ENCODE peak calls at places on chromosomes 1 and 21, in eight cellular contexts. O is cardiac muscle cell, T is colonic mucosa, Z is HFFc6, G is fibroblast of mammary gland, N is body of pancreas, B is AG09319, Y is thoracic aorta. K is an unnamed sample.

GRCh38 chr1:65717815-65718454 is 74.8 kb upstream of the PDE4B start:
- DNase-seq in G (peak), Y (no peak), T (peak), Z (peak), O (no peak), B (peak), N (no peak), K (peak)

GRCh38 chr1:177256153-177256814 is 85.5 kb downstream of the BRINP2 start:
- DNase-seq in G (peak), O (peak), Y (no peak), N (peak), B (peak), T (peak), Z (peak), K (peak)

GRCh38 chr1:227895828-227896685 is 51.7 kb downstream of the WNT9A start:
- DNase-seq in G (no peak), Z (no peak), O (peak), Y (no peak), B (no peak), T (no peak), N (peak), K (peak)

GRCh38 chr1:27058976-27059688 is 46.5 kb upstream of the TENT5B start:
- DNase-seq in G (no peak), N (no peak), Y (no peak), T (no peak), O (no peak), B (no peak), Z (no peak), K (no peak)

GRCh38 chr1:19577001-19577400 is 67.1 kb upstream of the NBL1 start:
- DNase-seq in G (peak), T (no peak), B (no peak), O (no peak), Z (no peak), N (no peak), Y (no peak), K (no peak)

GRCh38 chr1:19903621-19904020 is 19.8 kb downstream of the PLA2G2E start:
- DNase-seq in G (no peak), Y (no peak), N (no peak), Z (no peak), O (no peak), B (no peak), T (no peak), K (no peak)

GRCh38 chr1:110210604-110211502 is 739 bp downstream of the KCNC4 start:
- DNase-seq in Y (no peak), G (no peak), Z (no peak), N (peak), T (peak), O (peak), B (no peak), K (peak)

GRCh38 chr1:109768700-109769325 is 5.1 kb upstream of the EPS8L3 start:
- DNase-seq in B (no peak), G (no peak), T (no peak), N (peak), O (no peak), Z (no peak), Y (no peak), K (no peak)

GRCh38 chr21:16976132-16976666 is 536.6 kb upstream of the CXADR start:
- DNase-seq in Z (no peak), G (peak), B (no peak), Y (no peak), T (no peak), O (no peak), N (no peak), K (no peak)

GRCh38 chr1:153921803-153922075 is 1.0 kb downstream of the GATAD2B start:
- DNase-seq in O (peak), N (no peak), G (no peak), Z (no peak), Y (no peak), B (no peak), T (peak), K (no peak)

GRCh38 chr1:53071167-53071865 is 9.3 kb downstream of the PODN start:
- DNase-seq in B (no peak), G (no peak), N (peak), O (no peak), Z (no peak), Y (no peak), T (no peak), K (no peak)

GRCh38 chr1:153629971-153630370 is 1.7 kb downstream of the S100A1 start:
- DNase-seq in Z (no peak), G (no peak), T (no peak), N (no peak), O (no peak), Y (no peak), B (no peak), K (no peak)

GRCh38 chr1:226675720-226676357 is 63.2 kb downstream of the ITPKB start:
- DNase-seq in B (no peak), Z (no peak), O (no peak), T (no peak), G (no peak), N (no peak), Y (no peak), K (no peak)

GRCh38 chr1:14725641-14726213 is 127.2 kb downstream of the KAZN start:
- DNase-seq in G (no peak), N (no peak), O (no peak), T (no peak), Y (no peak), Z (no peak), B (no peak), K (no peak)

GRCh38 chr1:44029911-44030605 is 1.2 kb downstream of the SLC6A9 start:
- DNase-seq in Y (peak), O (peak), B (peak), N (peak), Z (peak), G (peak), T (peak), K (peak)

GRCh38 chr1:109760581-109761226 is 3.0 kb downstream of the EPS8L3 start:
- DNase-seq in O (no peak), B (no peak), Y (no peak), Z (no peak), G (no peak), T (peak), N (peak), K (no peak)

GRCh38 chr1:37795340-37796110 is 1.9 kb downstream of the MANEAL start:
- DNase-seq in O (peak), Z (no peak), T (peak), Y (no peak), B (no peak), N (peak), G (peak), K (peak)

GRCh38 chr1:159938221-159938852 is 7.1 kb downstream of the IGSF9 start:
- DNase-seq in N (no peak), T (no peak), Y (no peak), O (no peak), G (no peak), B (no peak), Z (peak), K (no peak)

GRCh38 chr1:231814031-231814430 is 187.4 kb downstream of the DISC1 start:
- DNase-seq in N (no peak), B (no peak), G (no peak), T (no peak), Z (no peak), Y (no peak), O (no peak), K (no peak)

GRCh38 chr1:152348447-152348846 is 11.4 kb downstream of the FLG2 start:
- DNase-seq in T (no peak), B (no peak), Y (no peak), G (peak), Z (no peak), N (no peak), O (no peak), K (no peak)

GRCh38 chr1:26159113-26160039 is 497 bp downstream of the FAM110D start:
- DNase-seq in O (peak), Z (no peak), B (no peak), N (no peak), T (no peak), Y (no peak), G (no peak), K (no peak)

GRCh38 chr1:24999906-25000305 is 69.8 kb upstream of the RUNX3 start:
- DNase-seq in Z (no peak), G (no peak), O (no peak), Y (no peak), B (no peak), N (no peak), T (no peak), K (no peak)

GRCh38 chr21:42991992-42992740 is 17.8 kb downstream of the PKNOX1 start:
- DNase-seq in N (peak), Y (no peak), O (peak), G (peak), Z (peak), B (no peak), T (peak), K (no peak)

GRCh38 chr21:10425856-10426255 is 95.5 kb upstream of the TPTE start:
- DNase-seq in N (no peak), O (no peak), T (no peak), G (no peak), Z (no peak), Y (no peak), B (no peak), K (no peak)

GRCh38 chr1:240508950-240509349 is 103.0 kb downstream of the GREM2 start:
- DNase-seq in Z (peak), N (no peak), B (peak), G (peak), T (no peak), O (no peak), Y (no peak), K (no peak)

GRCh38 chr1:170097449-170097948 is 23.0 kb upstream of the KIFAP3 start:
- DNase-seq in Z (no peak), T (peak), Y (no peak), B (no peak), G (no peak), N (no peak), O (no peak), K (no peak)

GRCh38 chr1:14637233-14637632 is 38.7 kb downstream of the KAZN start:
- DNase-seq in B (no peak), Y (no peak), O (no peak), N (no peak), Z (no peak), G (no peak), T (no peak), K (no peak)

GRCh38 chr1:207997486-207998268 is 86.8 kb upstream of the CD34 start:
- DNase-seq in Y (peak), G (peak), N (peak), T (peak), B (no peak), Z (peak), O (peak), K (peak)

GRCh38 chr1:247407180-247407616 is 8.8 kb upstream of the NLRP3 start:
- DNase-seq in N (peak), G (no peak), T (no peak), B (no peak), Z (no peak), O (no peak), Y (no peak), K (no peak)

GRCh38 chr1:93816970-93817738 is 61.9 kb downstream of the DNTTIP2 start:
- DNase-seq in O (no peak), B (no peak), Y (no peak), N (no peak), T (no peak), Z (no peak), G (peak), K (no peak)

GRCh38 chr1:179079113-179079761 is 2.6 kb upstream of the TOR3A start:
- DNase-seq in O (peak), B (peak), Y (no peak), G (peak), Z (peak), N (peak), T (peak), K (peak)

DNA sequence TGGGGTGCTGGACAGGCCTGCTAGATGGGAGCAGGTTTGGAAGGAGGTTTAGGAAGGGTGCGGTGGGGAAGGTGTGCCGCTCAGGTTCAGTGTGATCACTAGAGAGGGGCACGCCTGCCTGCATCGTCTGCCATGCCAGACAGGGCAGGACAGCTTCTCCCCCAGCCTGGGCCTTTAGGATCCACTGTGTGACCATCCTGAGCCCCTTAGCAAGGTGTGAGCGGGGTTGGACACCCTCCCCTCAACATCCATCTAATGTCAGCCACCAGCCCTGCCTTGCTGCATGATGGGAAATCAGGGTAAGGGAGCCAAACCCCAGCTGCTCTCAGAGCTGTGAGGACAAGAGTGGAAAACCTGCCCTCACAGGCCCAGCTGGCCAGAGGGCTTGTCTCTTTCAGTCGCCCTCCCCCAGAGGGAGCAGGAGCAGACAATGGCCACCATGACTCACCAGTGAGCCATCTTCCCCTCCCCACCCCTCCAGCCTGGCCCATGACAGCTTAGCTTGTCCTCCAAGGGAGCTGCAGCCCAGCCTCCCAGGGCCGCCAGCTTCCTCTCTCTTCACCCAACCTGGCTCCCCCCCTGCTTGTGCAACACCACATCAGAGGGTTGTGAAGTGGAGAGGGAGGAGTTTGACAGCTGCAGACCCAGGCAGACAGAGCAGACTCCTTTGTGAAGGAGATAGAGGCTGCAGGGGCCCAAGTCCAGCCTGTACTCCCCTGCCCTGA is 37.0 kb downstream of the NUAK2 start:
- DNase-seq in T (peak), B (peak), Z (peak), N (peak), O (peak), G (peak), Y (peak), K (peak)
- TF ChIP-seq CTCF in T (no peak), B (peak), Z (peak), N (no peak), O (peak), G (peak), Y (no peak), K (no peak)

GRCh38 chr1:210260087-210260486 is 27.5 kb downstream of the SERTAD4 start:
- DNase-seq in Y (no peak), O (no peak), N (no peak), B (no peak), G (peak), T (no peak), Z (no peak), K (no peak)

GRCh38 chr1:210262897-210263272 is 30.3 kb downstream of the SERTAD4 start:
- DNase-seq in Y (no peak), N (no peak), T (no peak), G (peak), B (peak), Z (peak), O (no peak), K (no peak)

GRCh38 chr1:210263963-210264362 is 31.4 kb downstream of the SERTAD4 start:
- DNase-seq in B (no peak), N (no peak), G (no peak), Z (no peak), T (no peak), O (no peak), Y (no peak), K (no peak)

GRCh38 chr1:210262167-210262896 is 29.7 kb downstream of the SERTAD4 start:
- DNase-seq in Y (peak), B (peak), G (peak), O (no peak), N (no peak), T (no peak), Z (peak), K (peak)

DNA sequence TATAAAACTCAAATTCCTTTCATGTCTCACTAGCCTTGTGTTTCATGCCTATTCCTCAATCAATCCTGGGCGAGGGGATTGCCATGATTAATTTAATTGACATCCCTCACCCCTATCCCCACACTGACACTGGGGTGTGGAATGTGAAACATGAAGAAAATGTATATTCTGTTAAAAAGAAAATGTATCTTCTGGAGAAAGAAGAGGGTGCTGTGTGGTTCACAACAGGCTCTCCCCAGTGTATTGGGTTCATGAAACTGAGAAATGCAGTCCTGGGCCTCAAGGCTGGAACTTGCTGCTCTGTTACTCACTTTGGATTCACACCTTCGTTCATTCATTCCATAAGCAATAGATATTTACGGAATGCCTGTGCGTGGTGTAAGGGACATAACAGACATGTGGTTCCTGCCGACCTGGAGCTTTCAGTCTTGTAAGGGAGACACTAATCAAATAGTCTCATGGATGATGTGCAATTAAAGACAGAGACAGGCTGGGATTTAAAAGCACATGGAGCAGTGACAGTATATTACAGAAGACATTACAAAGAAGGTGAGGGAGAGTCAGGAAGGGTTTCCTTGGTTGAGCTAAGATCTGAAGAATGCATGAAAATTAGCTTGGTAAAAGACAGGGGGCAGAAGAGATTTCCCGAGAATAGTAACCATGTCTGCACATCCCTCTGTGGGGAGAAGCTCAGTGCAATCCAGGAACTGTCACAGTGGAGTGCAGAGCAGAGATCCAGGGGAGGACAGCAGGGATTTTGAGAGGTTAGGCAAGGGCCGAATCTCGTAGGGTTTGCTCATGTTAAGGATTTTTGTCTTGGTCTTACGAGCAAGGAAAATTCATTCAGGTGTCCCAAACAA is 32.2 kb downstream of the SERTAD4 start:
- DNase-seq in O (peak), G (no peak), N (no peak), B (no peak), Z (peak), Y (no peak), T (no peak), K (no peak)
- TF ChIP-seq CTCF in O (peak), G (peak), N (no peak), B (peak), Z (peak), Y (no peak), T (no peak), K (no peak)

GRCh38 chr21:33480481-33481103 is 818 bp upstream of the TMEM50B start:
- DNase-seq in N (no peak), Y (no peak), Z (no peak), T (no peak), B (no peak), O (no peak), G (no peak), K (no peak)

GRCh38 chr21:33477066-33477465 is 2.7 kb downstream of the TMEM50B start:
- DNase-seq in O (no peak), N (no peak), Z (no peak), Y (no peak), G (no peak), B (no peak), T (no peak), K (no peak)

GRCh38 chr21:33478182-33478581 is 1.6 kb downstream of the TMEM50B start:
- DNase-seq in Z (no peak), B (no peak), O (no peak), G (no peak), T (no peak), Y (no peak), N (no peak), K (no peak)

GRCh38 chr21:33479679-33480480 is at the start of gene TMEM50B:
- DNase-seq in N (peak), T (peak), O (peak), Z (peak), Y (peak), B (peak), G (peak), K (peak)

DNA sequence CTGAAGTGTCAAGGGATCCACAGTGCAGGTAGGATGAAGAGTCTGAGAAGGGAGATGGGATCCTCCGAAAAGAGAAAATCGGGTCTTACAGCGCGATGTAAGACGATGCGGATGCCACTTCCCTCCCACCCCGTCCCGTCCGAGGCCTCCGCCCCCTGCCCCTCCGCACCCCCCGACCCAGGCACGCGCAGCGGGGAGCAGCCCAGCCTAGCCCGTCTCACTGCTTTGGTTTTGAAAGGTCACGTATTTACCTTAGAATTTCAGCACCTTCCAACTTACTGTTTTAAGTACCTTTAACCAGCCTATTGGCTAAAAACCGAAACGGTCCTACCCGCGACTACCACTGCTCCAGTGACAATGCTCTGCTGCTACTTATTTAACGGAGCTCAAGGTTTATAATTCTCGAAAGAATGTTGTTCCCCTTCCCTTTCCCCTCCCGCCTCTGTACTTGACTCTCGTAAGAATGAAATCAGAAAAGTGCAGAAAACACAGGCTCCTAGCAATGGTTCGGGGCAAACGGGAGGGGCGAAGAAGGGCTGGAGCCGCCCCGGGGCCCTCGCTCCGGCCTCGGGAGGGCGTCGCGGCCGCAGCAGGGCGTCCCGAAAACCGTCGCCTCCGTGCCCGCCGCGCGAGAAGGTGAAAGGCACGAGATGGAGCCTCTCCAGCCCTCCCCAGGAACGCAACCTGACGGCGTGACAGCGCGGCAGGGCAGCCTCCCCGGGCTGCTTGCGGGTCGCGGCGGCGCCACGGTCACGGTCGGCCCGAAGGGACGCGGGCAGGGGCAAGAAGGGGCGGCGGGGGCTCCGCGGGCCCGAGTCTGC is 706 bp downstream of the TMEM50B start:
- DNase-seq in O (peak), N (peak), Y (no peak), G (peak), Z (peak), B (no peak), T (peak), K (peak)
- TF ChIP-seq CTCF in O (peak), N (no peak), Y (peak), G (no peak), Z (no peak), B (no peak), T (no peak), K (no peak)

GRCh38 chr1:106954830-106955229 is 101.6 kb upstream of the PRMT6 start:
- DNase-seq in O (no peak), G (no peak), N (no peak), Y (no peak), Z (no peak), T (no peak), B (no peak), K (no peak)

GRCh38 chr1:106961671-106962070 is 94.8 kb upstream of the PRMT6 start:
- DNase-seq in G (no peak), N (no peak), Z (no peak), Y (no peak), B (no peak), T (no peak), O (peak), K (no peak)

GRCh38 chr1:106956721-106957120 is 99.8 kb upstream of the PRMT6 start:
- DNase-seq in T (no peak), Y (no peak), Z (no peak), B (no peak), O (no peak), N (no peak), G (peak), K (no peak)

GRCh38 chr1:106960412-106960811 is 96.1 kb upstream of the PRMT6 start:
- DNase-seq in G (no peak), B (no peak), Z (no peak), O (no peak), N (no peak), Y (no peak), T (no peak), K (no peak)

DNA sequence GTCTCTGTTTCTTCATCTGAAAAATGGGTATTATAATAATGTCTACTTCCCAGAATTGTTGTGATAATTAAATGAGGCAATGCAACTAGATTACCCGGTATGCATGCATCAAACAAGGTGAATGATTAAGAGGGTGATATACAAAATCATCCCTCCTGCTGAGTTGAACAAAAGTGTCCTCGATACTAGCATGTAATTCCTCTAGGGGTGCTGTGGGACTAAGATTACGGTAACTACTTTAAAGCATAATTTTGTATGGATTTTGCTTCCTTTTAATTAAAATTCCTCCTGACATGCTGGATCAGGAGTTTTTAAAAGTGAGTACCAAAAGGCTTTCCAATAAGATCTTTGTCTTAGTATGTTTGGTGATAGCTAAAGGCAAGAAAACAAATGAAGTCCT is 98.7 kb upstream of the PRMT6 start:
- DNase-seq in G (no peak), N (no peak), Y (no peak), Z (no peak), B (no peak), T (no peak), O (no peak), K (no peak)
- TF ChIP-seq CTCF in G (no peak), N (no peak), Y (no peak), Z (peak), B (no peak), T (no peak), O (no peak), K (no peak)